ENCODE peak calls at places on chromosomes 11 and 22, in seven cellular contexts. Q, D, U, X, B, A and T are unnamed samples.

GRCh38 chr11:73270089-73270854 is 1.9 kb upstream of the P2RY6 start:
- DNase-seq in A (no peak), U (no peak), X (no peak), B (no peak), D (no peak), Q (no peak), T (no peak)

GRCh38 chr22:17836977-17837742 is 62.9 kb upstream of the BID start:
- DNase-seq in D (no peak), A (no peak), B (no peak), X (peak), Q (no peak), U (no peak), T (no peak)

GRCh38 chr22:46929689-46930225 is 167.3 kb downstream of the TBC1D22A start:
- DNase-seq in A (no peak), D (no peak), U (no peak), B (no peak), Q (no peak), X (no peak), T (no peak)

GRCh38 chr11:73648629-73649046 is 2.3 kb downstream of the PLEKHB1 start:
- DNase-seq in A (no peak), X (no peak), U (no peak), D (no peak), Q (no peak), B (no peak), T (no peak)

GRCh38 chr11:4072668-4073285 is 21.8 kb upstream of the RRM1 start:
- DNase-seq in Q (peak), D (peak), B (peak), A (peak), U (peak), X (peak), T (peak)

GRCh38 chr22:42500164-42500835 is 19.3 kb downstream of the RRP7A start:
- DNase-seq in D (peak), U (no peak), B (peak), X (peak), A (peak), Q (peak), T (peak)

GRCh38 chr11:3166268-3167142 is 1.4 kb upstream of the OSBPL5 start:
- DNase-seq in X (no peak), A (no peak), B (no peak), Q (no peak), D (no peak), U (no peak), T (no peak)

GRCh38 chr11:104572279-104572678 is 326.0 kb downstream of the CASP12 start:
- DNase-seq in Q (no peak), X (no peak), U (no peak), B (no peak), A (no peak), D (no peak), T (no peak)

GRCh38 chr11:11628651-11629050 is 6.8 kb upstream of the GALNT18 start:
- DNase-seq in Q (no peak), U (no peak), X (peak), B (no peak), A (no peak), D (no peak), T (no peak)

GRCh38 chr11:8234425-8234821 is 29.3 kb downstream of the LMO1 start:
- DNase-seq in X (peak), B (no peak), A (peak), Q (peak), U (no peak), D (peak), T (no peak)

GRCh38 chr22:31089101-31090100 is 8.3 kb downstream of the SMTN start:
- DNase-seq in X (peak), A (peak), Q (no peak), B (peak), U (no peak), D (no peak), T (no peak)

GRCh38 chr11:93528252-93528651 is 14.9 kb downstream of the SMCO4 start:
- DNase-seq in A (no peak), D (no peak), Q (no peak), B (no peak), X (no peak), U (no peak), T (no peak)

GRCh38 chr11:69466039-69466438 is 15.4 kb upstream of the LINC01488 start:
- DNase-seq in U (no peak), B (no peak), D (no peak), Q (no peak), A (no peak), X (no peak), T (no peak)

GRCh38 chr22:41596776-41597634 is 7.4 kb upstream of the PMM1 start:
- DNase-seq in B (peak), X (peak), A (peak), U (no peak), Q (peak), D (no peak), T (peak)

GRCh38 chr11:10809373-10810199 is 860 bp upstream of the EIF4G2 start:
- DNase-seq in A (no peak), X (peak), U (no peak), B (peak), Q (peak), D (peak), T (no peak)

GRCh38 chr11:118547132-118547531 is 16.1 kb downstream of the TMEM25 start:
- DNase-seq in U (no peak), Q (no peak), D (no peak), X (no peak), A (no peak), B (no peak), T (no peak)

GRCh38 chr11:2708151-2708581 is 8.4 kb upstream of the KCNQ1OT1 start:
- DNase-seq in Q (no peak), A (no peak), D (no peak), U (no peak), B (no peak), X (no peak), T (no peak)

GRCh38 chr22:37744589-37744988 is 47.7 kb downstream of the TRIOBP start:
- DNase-seq in B (no peak), D (no peak), Q (no peak), U (no peak), X (no peak), A (no peak), T (no peak)

GRCh38 chr22:46148885-46149492 is 1.3 kb upstream of the PPARA start:
- DNase-seq in A (no peak), U (no peak), D (no peak), B (no peak), X (no peak), Q (no peak), T (no peak)

GRCh38 chr22:31210830-31211503 is 1.1 kb upstream of the LIMK2 start:
- DNase-seq in D (no peak), U (no peak), Q (no peak), A (no peak), B (no peak), X (no peak), T (no peak)

GRCh38 chr11:43834291-43834690 is 46.3 kb upstream of the ALKBH3 start:
- DNase-seq in X (no peak), Q (no peak), A (no peak), U (no peak), B (no peak), D (no peak), T (no peak)

GRCh38 chr11:128734439-128735224 is 40.8 kb downstream of the FLI1 start:
- DNase-seq in B (no peak), Q (no peak), U (no peak), D (no peak), X (no peak), A (no peak), T (peak)

GRCh38 chr22:43018615-43019014 is 3.7 kb upstream of the PACSIN2 start:
- DNase-seq in Q (no peak), B (no peak), U (no peak), A (no peak), D (no peak), X (no peak), T (no peak)

GRCh38 chr22:20509344-20510047 is 2.1 kb downstream of the MED15 start:
- DNase-seq in X (peak), Q (peak), B (peak), D (no peak), U (no peak), A (peak), T (peak)

GRCh38 chr11:18457435-18457834 is 1.8 kb downstream of the LDHAL6A start:
- DNase-seq in U (no peak), Q (peak), B (peak), A (peak), X (no peak), D (peak), T (no peak)

DNA sequence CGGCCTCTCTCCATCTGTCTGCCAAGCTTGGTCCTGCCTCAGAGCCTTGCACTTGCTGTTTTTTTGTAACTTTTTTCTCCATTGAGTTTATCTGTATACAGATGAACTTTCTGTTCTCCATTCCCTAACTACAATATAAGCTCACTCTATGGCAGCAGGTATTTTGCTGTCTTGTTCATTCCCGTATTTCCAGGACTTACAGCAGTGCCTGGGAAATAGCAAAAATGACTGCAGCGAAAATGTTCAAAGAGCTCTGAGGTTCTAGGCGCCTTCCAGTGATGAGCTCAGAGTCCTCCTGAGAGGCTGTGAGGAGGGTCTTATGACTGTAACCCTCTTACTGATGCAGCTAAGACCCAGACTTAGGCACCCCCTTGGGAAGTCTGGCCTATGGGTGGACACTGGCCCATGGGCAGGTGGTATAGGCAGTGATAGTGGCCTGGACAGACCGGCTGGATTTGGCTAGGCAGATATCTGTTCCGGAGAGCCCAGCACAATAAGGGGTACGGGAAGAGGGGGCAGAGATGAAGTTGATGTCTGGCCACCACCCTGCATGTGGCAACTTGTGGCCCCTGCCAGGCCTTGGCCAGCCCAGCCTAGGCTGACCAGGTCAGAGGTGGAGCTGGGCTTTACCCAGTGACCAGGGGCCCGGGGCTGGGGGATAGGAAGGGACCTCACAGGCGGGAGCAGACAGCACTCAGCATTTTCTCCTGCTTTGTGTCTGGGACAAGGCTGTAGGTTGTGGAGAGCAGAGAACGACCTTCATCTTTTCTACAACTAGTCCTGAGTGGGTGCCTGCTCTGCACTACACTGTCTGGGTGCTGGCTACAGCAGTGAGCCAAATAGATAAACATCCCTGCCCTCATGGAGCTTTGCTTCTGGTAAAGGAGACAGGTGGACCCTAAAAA is 4.6 kb downstream of the ATF4 start:
- DNase-seq in A (no peak), B (no peak), U (no peak), X (no peak), D (no peak), Q (no peak), T (no peak)
- TF ChIP-seq REST in A (no peak), B (no peak), U (no peak), X (no peak), D (no peak), Q (no peak), T (no peak)

GRCh38 chr11:101880208-101880607 is 34.6 kb upstream of the CEP126 start:
- DNase-seq in A (peak), B (no peak), D (peak), X (peak), Q (no peak), U (no peak), T (peak)

GRCh38 chr11:101885631-101886030 is 29.2 kb upstream of the CEP126 start:
- DNase-seq in D (no peak), U (no peak), Q (no peak), A (no peak), B (no peak), X (no peak), T (no peak)

GRCh38 chr11:101881586-101881985 is 33.2 kb upstream of the CEP126 start:
- DNase-seq in X (no peak), A (no peak), Q (no peak), U (no peak), B (no peak), D (no peak), T (no peak)
- TF ChIP-seq REST in X (no peak), A (no peak), Q (no peak), U (no peak), B (no peak), D (no peak), T (no peak)

GRCh38 chr11:96026310-96026709 is 102.4 kb upstream of the MTMR2 start:
- DNase-seq in Q (no peak), A (no peak), D (no peak), B (no peak), X (no peak), U (no peak), T (no peak)

GRCh38 chr11:96028746-96029145 is 104.8 kb upstream of the MTMR2 start:
- DNase-seq in A (no peak), Q (no peak), B (no peak), X (no peak), U (no peak), D (no peak), T (no peak)

GRCh38 chr11:96024666-96025065 is 100.8 kb upstream of the MTMR2 start:
- DNase-seq in Q (no peak), U (no peak), A (no peak), D (no peak), B (no peak), X (no peak), T (no peak)

GRCh38 chr11:96023311-96023710 is 99.4 kb upstream of the MTMR2 start:
- DNase-seq in A (no peak), Q (no peak), X (no peak), B (no peak), D (no peak), U (no peak), T (no peak)

DNA sequence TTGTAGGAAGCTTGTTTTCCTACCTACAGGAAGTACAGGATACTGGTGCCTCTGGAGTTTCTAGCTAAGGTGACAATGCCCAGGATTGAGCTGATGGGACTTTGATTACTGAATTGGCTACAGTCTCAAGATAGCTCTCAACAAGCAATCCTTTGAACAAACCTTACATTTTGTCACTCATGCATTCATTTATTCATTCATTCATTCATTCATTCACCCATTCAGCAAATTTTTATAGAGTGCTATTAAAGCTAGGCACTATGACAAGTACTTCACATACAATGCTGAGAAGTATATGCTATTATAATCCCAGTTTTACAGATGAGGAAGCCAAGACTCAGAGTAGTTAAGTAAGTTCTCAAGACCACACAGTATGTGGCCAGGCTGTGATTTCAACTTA is 103.1 kb upstream of the MTMR2 start:
- DNase-seq in B (no peak), U (no peak), D (no peak), Q (no peak), X (no peak), A (no peak), T (no peak)
- TF ChIP-seq REST in B (no peak), U (no peak), D (no peak), Q (no peak), X (no peak), A (no peak), T (no peak)

GRCh38 chr11:124961972-124962609 is 8.1 kb downstream of the CCDC15 start:
- DNase-seq in U (peak), Q (peak), A (peak), X (peak), D (peak), B (peak), T (peak)
- TF ChIP-seq REST in U (no peak), Q (no peak), A (no peak), X (no peak), D (no peak), B (no peak), T (no peak)

GRCh38 chr11:79362821-79363220 is 78.0 kb downstream of the TENM4 start:
- DNase-seq in U (no peak), A (no peak), D (no peak), Q (no peak), X (no peak), B (no peak), T (no peak)
- TF ChIP-seq REST in U (no peak), A (no peak), D (no peak), Q (no peak), X (no peak), B (no peak), T (no peak)

GRCh38 chr11:115672999-115673411 is 168.8 kb upstream of the CADM1 start:
- DNase-seq in X (no peak), U (no peak), D (no peak), B (no peak), Q (no peak), A (no peak), T (no peak)

GRCh38 chr11:115672412-115672811 is 168.2 kb upstream of the CADM1 start:
- DNase-seq in B (no peak), X (no peak), U (no peak), D (no peak), Q (no peak), A (no peak), T (no peak)

GRCh38 chr11:115674831-115675230 is 170.6 kb upstream of the CADM1 start:
- DNase-seq in U (no peak), B (no peak), X (no peak), Q (no peak), D (no peak), A (no peak), T (no peak)

GRCh38 chr11:115674176-115674575 is 170.0 kb upstream of the CADM1 start:
- DNase-seq in A (no peak), Q (no peak), D (no peak), X (peak), U (no peak), B (no peak), T (no peak)

DNA sequence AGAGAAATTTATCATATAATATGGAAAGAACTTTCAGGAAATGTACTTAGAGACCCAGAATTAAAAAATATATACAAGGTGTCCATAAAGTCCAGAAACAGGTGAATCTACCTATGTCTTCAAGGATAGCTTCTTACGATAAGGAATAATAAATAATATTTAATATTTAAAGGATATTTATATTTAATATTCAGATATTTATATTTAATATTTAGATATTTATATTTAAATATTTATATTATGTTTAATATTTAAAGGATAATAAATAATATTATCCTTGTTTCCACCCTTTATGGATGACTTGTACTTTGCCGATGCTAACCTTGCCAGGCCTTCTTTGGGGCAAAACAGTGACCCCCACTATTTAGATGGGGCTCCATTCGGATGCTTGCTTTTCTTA is 169.5 kb upstream of the CADM1 start:
- DNase-seq in D (no peak), B (no peak), A (no peak), U (no peak), Q (no peak), X (no peak), T (no peak)
- TF ChIP-seq REST in D (no peak), B (no peak), A (no peak), U (no peak), Q (no peak), X (no peak), T (no peak)